ENCODE peak calls at places on chromosome 5, in five cellular contexts. K is A549, W is heart right ventricle, H is upper lobe of right lung, P is astrocyte. J is an unnamed sample.

GRCh38 chr5:153753645-153754432 is 263.4 kb downstream of the GRIA1 start:
- DNase-seq in K (no peak), W (no peak), H (no peak), P (peak), J (no peak)

GRCh38 chr5:45604092-45604491 is 92.1 kb downstream of the HCN1 start:
- DNase-seq in K (no peak), W (no peak), H (no peak), P (no peak), J (no peak)

GRCh38 chr5:148457183-148457620 is 73.4 kb downstream of the FBXO38 start:
- DNase-seq in K (peak), W (no peak), H (no peak), P (no peak), J (no peak)

GRCh38 chr5:35876922-35877321 is 20.2 kb downstream of the IL7R start:
- DNase-seq in K (no peak), W (no peak), H (no peak), P (peak), J (peak)

GRCh38 chr5:54993318-54993717 is 7.9 kb upstream of the ESM1 start:
- DNase-seq in K (no peak), W (no peak), H (no peak), P (peak), J (peak)

GRCh38 chr5:138542956-138543729 is at the start of gene ETF1:
- DNase-seq in K (peak), W (peak), H (peak), P (peak), J (peak)

GRCh38 chr5:154916874-154917273 is 21.1 kb downstream of the GEMIN5 start:
- DNase-seq in K (no peak), W (no peak), H (no peak), P (no peak), J (no peak)

GRCh38 chr5:149028161-149028560 is 34.7 kb downstream of the SH3TC2 start:
- DNase-seq in K (no peak), W (no peak), H (no peak), P (no peak), J (no peak)

GRCh38 chr5:68285857-68286611 is 70.5 kb downstream of the PIK3R1 start:
- DNase-seq in K (no peak), W (no peak), H (no peak), P (peak), J (peak)

GRCh38 chr5:149796025-149796424 is 65.9 kb downstream of the PPARGC1B start:
- DNase-seq in K (no peak), W (no peak), H (no peak), P (no peak), J (no peak)

GRCh38 chr5:109529520-109529919 is 119.7 kb upstream of the PJA2 start:
- DNase-seq in K (no peak), W (peak), H (no peak), P (peak), J (peak)

GRCh38 chr5:2167671-2168070 is 284.9 kb upstream of the IRX4 start:
- DNase-seq in K (no peak), W (no peak), H (no peak), P (no peak), J (no peak)

GRCh38 chr5:132253008-132253441 is 4.5 kb upstream of the PDLIM4 start:
- DNase-seq in K (no peak), W (no peak), H (peak), P (no peak), J (no peak)

GRCh38 chr5:96743805-96744559 is 63.8 kb downstream of the ERAP1 start:
- DNase-seq in K (no peak), W (no peak), H (no peak), P (no peak), J (no peak)

GRCh38 chr5:103211858-103212500 is 46.6 kb upstream of the MACIR start:
- DNase-seq in K (no peak), W (no peak), H (no peak), P (no peak), J (no peak)

GRCh38 chr5:52661903-52662302 is 125.8 kb upstream of the ITGA1 start:
- DNase-seq in K (no peak), W (no peak), H (no peak), P (no peak), J (no peak)

GRCh38 chr5:132475939-132476852 is 14.4 kb downstream of the IRF1 start:
- DNase-seq in K (no peak), W (no peak), H (peak), P (no peak), J (no peak)

GRCh38 chr5:138566792-138567191 is 8.4 kb downstream of the HSPA9 start:
- DNase-seq in K (no peak), W (no peak), H (no peak), P (no peak), J (no peak)

GRCh38 chr5:131305906-131306305 is 42.1 kb downstream of the CDC42SE2 start:
- DNase-seq in K (no peak), W (no peak), H (no peak), P (peak), J (peak)

GRCh38 chr5:10233505-10233904 is 16.2 kb downstream of the ATPSCKMT start:
- DNase-seq in K (peak), W (no peak), H (peak), P (peak), J (peak)

GRCh38 chr5:54217826-54218503 is 92.4 kb downstream of the ARL15 start:
- DNase-seq in K (peak), W (no peak), H (no peak), P (peak), J (peak)

GRCh38 chr5:35213608-35214007 is 16.7 kb downstream of the PRLR start:
- DNase-seq in K (no peak), W (no peak), H (no peak), P (no peak), J (no peak)

GRCh38 chr5:96434201-96434645 is 1.2 kb upstream of the PCSK1 start:
- DNase-seq in K (peak), W (peak), H (peak), P (peak), J (peak)

GRCh38 chr5:94562327-94562971 is 56.0 kb downstream of the KIAA0825 start:
- DNase-seq in K (no peak), W (no peak), H (no peak), P (no peak), J (no peak)

GRCh38 chr5:132056610-132057497 is 3.6 kb upstream of the IL3 start:
- DNase-seq in K (no peak), W (no peak), H (peak), P (no peak), J (no peak)

GRCh38 chr5:92364986-92365550 is 982.0 kb upstream of the ARRDC3 start:
- DNase-seq in K (no peak), W (no peak), H (no peak), P (peak), J (peak)

GRCh38 chr5:110625376-110625999 is 101.0 kb downstream of the TMEM232 start:
- DNase-seq in K (peak), W (no peak), H (no peak), P (peak), J (peak)
- TF ChIP-seq CTCF in K (no peak), W (peak), H (peak), P (peak), J (peak)

GRCh38 chr5:147234098-147234824 is 565 bp upstream of the STK32A start:
- DNase-seq in K (no peak), W (no peak), H (no peak), P (no peak), J (no peak)
- H3K4me3 ChIP-seq in K (peak), W (peak), H (peak), P (peak), J (peak)

DNA sequence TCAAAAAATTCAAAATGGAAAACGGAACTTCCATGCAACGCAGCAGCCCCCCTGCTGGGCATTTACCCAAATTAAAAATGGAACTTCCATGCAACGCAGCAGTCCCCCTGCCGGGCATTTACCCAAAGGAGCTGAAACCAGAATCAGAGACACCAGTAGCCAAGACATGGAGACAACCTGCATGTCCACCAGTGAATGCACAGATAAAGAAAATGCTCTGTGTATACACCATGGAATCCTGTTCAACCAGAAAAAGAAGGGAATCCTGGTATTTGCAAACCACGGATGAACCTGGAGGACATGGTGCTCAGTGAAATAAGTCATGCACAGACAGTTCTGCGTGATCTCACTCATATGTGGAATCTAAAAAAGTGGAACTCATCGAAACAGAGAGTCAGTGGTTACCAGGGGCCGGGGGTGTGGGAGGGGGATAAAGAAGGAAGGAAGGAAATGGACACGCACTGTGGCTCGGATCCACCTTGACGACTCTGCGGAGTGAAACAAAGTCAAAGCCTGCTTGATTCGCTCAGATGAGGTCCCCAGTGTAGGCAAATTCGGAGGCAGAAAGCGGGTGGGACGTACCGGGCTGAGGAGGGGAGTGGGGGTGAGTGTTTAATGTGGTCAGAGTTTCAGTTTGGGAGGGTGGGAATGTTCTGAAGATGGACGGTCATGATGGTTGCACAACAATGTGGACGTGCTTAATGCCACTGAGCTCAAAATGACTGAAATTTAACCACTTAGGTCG is 40.2 kb upstream of the EXOC3 start:
- DNase-seq in K (no peak), W (no peak), H (peak), P (peak), J (no peak)
- TF ChIP-seq CTCF in K (no peak), W (no peak), H (no peak), P (no peak), J (no peak)

GRCh38 chr5:61416010-61416409 is 84.0 kb downstream of the ZSWIM6 start:
- DNase-seq in K (no peak), W (no peak), H (no peak), P (peak), J (peak)

GRCh38 chr5:61417851-61418250 is 85.8 kb downstream of the ZSWIM6 start:
- DNase-seq in K (no peak), W (no peak), H (no peak), P (no peak), J (no peak)

GRCh38 chr5:61414806-61415205 is 82.7 kb downstream of the ZSWIM6 start:
- DNase-seq in K (no peak), W (no peak), H (no peak), P (no peak), J (no peak)

GRCh38 chr5:61417345-61417744 is 85.3 kb downstream of the ZSWIM6 start:
- DNase-seq in K (no peak), W (no peak), H (no peak), P (no peak), J (no peak)

DNA sequence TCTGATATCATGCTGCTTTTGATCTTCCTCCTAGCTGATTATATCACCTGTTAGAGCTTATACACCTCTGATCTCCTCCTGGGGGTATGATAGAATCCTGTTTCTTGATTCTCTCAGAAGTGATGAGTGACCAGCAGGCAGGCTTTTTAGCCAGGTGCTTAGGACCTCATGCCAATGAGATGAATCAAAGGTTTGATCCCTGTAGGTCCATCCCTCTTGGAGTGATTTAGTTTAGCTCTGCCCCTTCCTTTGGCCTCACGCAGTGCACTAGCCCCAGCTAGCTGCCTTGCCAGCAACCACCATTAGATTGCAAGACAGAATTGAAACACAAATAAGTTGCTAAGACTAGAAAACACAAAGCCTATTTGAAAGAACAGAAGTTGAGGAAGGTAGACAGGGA is 84.4 kb downstream of the ZSWIM6 start:
- DNase-seq in K (no peak), W (no peak), H (no peak), P (no peak), J (no peak)
- H3K4me3 ChIP-seq in K (no peak), W (no peak), H (no peak), P (no peak), J (no peak)